ENCODE peak calls at places on chromosomes 3 and 15, in nine cellular contexts. X, B, R, V, Y, J, K, A and N are unnamed samples.

GRCh38 chr3:56370991-56371775 is 97.1 kb downstream of the ERC2 start:
- DNase-seq in X (no peak), B (no peak), R (no peak), V (no peak), Y (no peak), J (no peak), K (no peak), A (no peak), N (no peak)

GRCh38 chr3:55162031-55162784 is 234.3 kb upstream of the LRTM1 start:
- DNase-seq in X (no peak), B (no peak), R (no peak), V (no peak), Y (no peak), J (no peak), K (peak), A (peak), N (no peak)

GRCh38 chr15:77869021-77869895 is 208.3 kb downstream of the TBC1D2B start:
- DNase-seq in X (no peak), B (peak), R (no peak), V (no peak), Y (no peak), J (no peak), K (no peak), A (no peak), N (no peak)

GRCh38 chr15:43859546-43859945 is 32.7 kb downstream of the WDR76 start:
- DNase-seq in X (no peak), B (no peak), R (no peak), V (no peak), Y (no peak), J (no peak), K (no peak), A (no peak), N (no peak)

GRCh38 chr3:38957296-38957695 is 94.4 kb downstream of the SCN11A start:
- DNase-seq in X (no peak), B (no peak), R (no peak), V (no peak), Y (no peak), J (no peak), K (no peak), A (no peak), N (no peak)

GRCh38 chr15:58058729-58059128 is 6.8 kb downstream of the ALDH1A2 start:
- DNase-seq in X (no peak), B (no peak), R (no peak), V (no peak), Y (no peak), J (no peak), K (no peak), A (no peak), N (no peak)

GRCh38 chr15:45448066-45448510 is 69.7 kb upstream of the GATM start:
- DNase-seq in X (no peak), B (no peak), R (no peak), V (no peak), Y (no peak), J (no peak), K (no peak), A (peak), N (no peak)

GRCh38 chr3:148178508-148178907 is 519.2 kb upstream of the AGTR1 start:
- DNase-seq in X (no peak), B (no peak), R (no peak), V (no peak), Y (no peak), J (no peak), K (no peak), A (no peak), N (no peak)

GRCh38 chr3:168001244-168001643 is 94.5 kb downstream of the GOLIM4 start:
- DNase-seq in X (no peak), B (no peak), R (no peak), V (no peak), Y (no peak), J (no peak), K (no peak), A (no peak), N (no peak)

GRCh38 chr15:59170295-59170881 is 36.3 kb upstream of the LDHAL6B start:
- DNase-seq in X (peak), B (peak), R (no peak), V (no peak), Y (no peak), J (peak), K (peak), A (no peak), N (no peak)

GRCh38 chr3:135218304-135218703 is 423.2 kb downstream of the EPHB1 start:
- DNase-seq in X (no peak), B (no peak), R (no peak), V (no peak), Y (no peak), J (peak), K (no peak), A (no peak), N (no peak)

GRCh38 chr3:172341482-172342059 is 106.7 kb downstream of the GHSR start:
- DNase-seq in X (no peak), B (peak), R (no peak), V (no peak), Y (no peak), J (no peak), K (no peak), A (peak), N (no peak)

GRCh38 chr3:29527251-29527650 is 246.4 kb downstream of the RBMS3 start:
- DNase-seq in X (no peak), B (no peak), R (no peak), V (no peak), Y (no peak), J (no peak), K (no peak), A (no peak), N (no peak)

GRCh38 chr3:45499529-45499928 is 95.0 kb upstream of the LIMD1 start:
- DNase-seq in X (no peak), B (no peak), R (no peak), V (no peak), Y (no peak), J (no peak), K (no peak), A (peak), N (no peak)

GRCh38 chr3:52364322-52364721 is 48.2 kb downstream of the DNAH1 start:
- DNase-seq in X (no peak), B (no peak), R (no peak), V (no peak), Y (no peak), J (no peak), K (no peak), A (no peak), N (no peak)

GRCh38 chr15:70031680-70032079 is 66.0 kb downstream of the TLE3 start:
- DNase-seq in X (no peak), B (no peak), R (no peak), V (no peak), Y (no peak), J (no peak), K (no peak), A (no peak), N (no peak)

GRCh38 chr15:51793521-51793920 is 35.9 kb upstream of the TMOD3 start:
- DNase-seq in X (peak), B (no peak), R (no peak), V (no peak), Y (no peak), J (no peak), K (no peak), A (no peak), N (no peak)

GRCh38 chr3:112007641-112008040 is 8.9 kb downstream of the TAGLN3 start:
- DNase-seq in X (no peak), B (no peak), R (no peak), V (no peak), Y (no peak), J (no peak), K (peak), A (peak), N (no peak)

GRCh38 chr3:20645340-20645739 is 459.3 kb upstream of the SGO1 start:
- DNase-seq in X (no peak), B (no peak), R (no peak), V (no peak), Y (no peak), J (no peak), K (no peak), A (peak), N (no peak)

GRCh38 chr3:106030620-106030945 is 161.8 kb upstream of the CBLB start:
- DNase-seq in X (no peak), B (peak), R (no peak), V (no peak), Y (no peak), J (no peak), K (no peak), A (peak), N (no peak)

GRCh38 chr3:35936571-35936970 is 297.2 kb downstream of the ARPP21 start:
- DNase-seq in X (no peak), B (no peak), R (no peak), V (no peak), Y (no peak), J (no peak), K (no peak), A (peak), N (no peak)

GRCh38 chr15:71137138-71137518 is 21.9 kb downstream of the THSD4 start:
- DNase-seq in X (no peak), B (no peak), R (no peak), V (no peak), Y (no peak), J (no peak), K (no peak), A (no peak), N (no peak)

GRCh38 chr3:45227131-45227819 is 1.2 kb upstream of the TMEM158 start:
- DNase-seq in X (no peak), B (no peak), R (no peak), V (no peak), Y (no peak), J (no peak), K (no peak), A (no peak), N (no peak)

GRCh38 chr3:14110699-14111098 is 14.0 kb downstream of the CHCHD4 start:
- DNase-seq in X (no peak), B (no peak), R (no peak), V (no peak), Y (no peak), J (no peak), K (no peak), A (no peak), N (no peak)

GRCh38 chr3:99659032-99659431 is 20.6 kb downstream of the COL8A1 start:
- DNase-seq in X (no peak), B (peak), R (no peak), V (no peak), Y (no peak), J (no peak), K (peak), A (peak), N (no peak)

GRCh38 chr15:80464952-80465645 is 60.9 kb downstream of the ARNT2 start:
- DNase-seq in X (no peak), B (no peak), R (no peak), V (no peak), Y (no peak), J (no peak), K (no peak), A (peak), N (no peak)

GRCh38 chr3:71681224-71681668 is 44.0 kb downstream of the EIF4E3 start:
- DNase-seq in X (peak), B (peak), R (no peak), V (peak), Y (peak), J (peak), K (peak), A (peak), N (no peak)

GRCh38 chr15:101201411-101202174 is 50.3 kb downstream of the CHSY1 start:
- DNase-seq in X (peak), B (peak), R (no peak), V (no peak), Y (peak), J (peak), K (peak), A (peak), N (no peak)

GRCh38 chr15:96340611-96341464 is 10.3 kb downstream of the NR2F2 start:
- DNase-seq in X (no peak), B (no peak), R (no peak), V (no peak), Y (peak), J (peak), K (no peak), A (peak), N (no peak)

GRCh38 chr3:42961633-42962032 is 17.5 kb upstream of the GASK1A start:
- DNase-seq in X (no peak), B (peak), R (no peak), V (no peak), Y (peak), J (peak), K (no peak), A (peak), N (no peak)

GRCh38 chr3:136181741-136182140 is 14.4 kb downstream of the MSL2 start:
- DNase-seq in X (no peak), B (no peak), R (no peak), V (no peak), Y (no peak), J (no peak), K (no peak), A (no peak), N (no peak)

GRCh38 chr15:92166029-92166428 is 227.7 kb upstream of the ST8SIA2 start:
- DNase-seq in X (no peak), B (no peak), R (no peak), V (no peak), Y (no peak), J (peak), K (no peak), A (no peak), N (no peak)

GRCh38 chr3:57331078-57331477 is 38.6 kb upstream of the ASB14 start:
- DNase-seq in X (no peak), B (no peak), R (no peak), V (no peak), Y (no peak), J (no peak), K (no peak), A (no peak), N (no peak)

GRCh38 chr15:58842713-58843396 is 71.8 kb downstream of the MINDY2 start:
- DNase-seq in X (no peak), B (no peak), R (no peak), V (no peak), Y (no peak), J (no peak), K (no peak), A (no peak), N (no peak)

GRCh38 chr15:91861223-91861622 is 7.7 kb downstream of the SLCO3A1 start:
- DNase-seq in X (no peak), B (no peak), R (no peak), V (no peak), Y (no peak), J (no peak), K (no peak), A (no peak), N (no peak)

GRCh38 chr15:39579487-39580116 is 1.3 kb upstream of the THBS1 start:
- DNase-seq in X (peak), B (peak), R (no peak), V (peak), Y (peak), J (peak), K (no peak), A (peak), N (no peak)

GRCh38 chr15:39581501-39582285 is 814 bp downstream of the THBS1 start:
- DNase-seq in X (peak), B (peak), R (no peak), V (peak), Y (peak), J (peak), K (peak), A (peak), N (no peak)

GRCh38 chr15:39580117-39580629 is 706 bp upstream of the THBS1 start:
- DNase-seq in X (peak), B (peak), R (peak), V (peak), Y (peak), J (peak), K (peak), A (peak), N (peak)

GRCh38 chr15:39582286-39582976 is 1.6 kb downstream of the THBS1 start:
- DNase-seq in X (peak), B (no peak), R (no peak), V (no peak), Y (no peak), J (no peak), K (peak), A (peak), N (no peak)

GRCh38 chr15:39580630-39581500 is at the start of gene THBS1:
- DNase-seq in X (peak), B (peak), R (peak), V (peak), Y (peak), J (peak), K (peak), A (peak), N (no peak)
- TF ChIP-seq CTCF in X (no peak), B (no peak), R (no peak), V (peak), Y (no peak), J (no peak), K (peak), A (no peak), N (no peak)

DNA sequence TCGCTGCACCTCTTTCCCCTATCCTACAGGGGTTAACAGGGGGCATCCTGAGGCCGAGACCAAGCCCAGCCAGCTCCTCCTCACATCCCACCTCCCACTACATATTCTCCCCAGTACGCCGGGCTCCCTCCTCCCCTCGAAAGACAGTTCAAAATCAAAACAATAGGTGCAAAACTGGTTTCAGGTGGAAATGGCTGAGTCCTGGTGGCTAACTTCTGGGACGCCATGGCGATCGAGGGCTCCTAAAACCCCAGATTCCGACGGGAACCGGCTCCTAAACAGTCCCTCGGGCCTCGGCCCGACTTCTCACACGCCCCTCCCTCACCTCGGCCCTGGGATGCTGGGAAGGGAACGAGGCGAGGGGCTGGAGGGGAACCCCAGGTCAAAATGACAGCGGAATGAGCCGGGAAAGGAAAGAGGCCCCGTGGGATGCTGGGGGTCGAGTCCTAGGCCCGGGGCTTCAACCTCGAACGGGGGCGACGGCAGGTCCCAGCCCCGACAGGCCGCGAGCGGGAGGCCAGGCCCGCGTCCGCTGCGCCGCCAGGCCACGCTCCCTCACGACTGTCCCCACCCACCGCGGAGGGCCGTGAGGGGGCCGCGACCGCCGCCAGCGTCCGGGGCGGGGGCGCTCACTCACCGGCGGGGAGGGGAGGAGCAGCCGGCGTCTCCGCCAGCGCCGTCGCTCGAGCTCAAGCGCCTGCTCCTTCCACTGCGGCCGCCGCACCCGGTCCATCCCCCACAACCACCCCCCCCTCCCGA is 475 bp downstream of the TMCC1 start:
- DNase-seq in X (peak), B (peak), R (no peak), V (peak), Y (peak), J (peak), K (no peak), A (no peak), N (no peak)
- TF ChIP-seq CTCF in X (no peak), B (no peak), R (no peak), V (no peak), Y (no peak), J (no peak), K (no peak), A (no peak), N (no peak)

GRCh38 chr3:184658223-184658860 is 53.5 kb downstream of the MAGEF1 start:
- DNase-seq in X (peak), B (no peak), R (no peak), V (no peak), Y (no peak), J (no peak), K (no peak), A (no peak), N (no peak)
- TF ChIP-seq CTCF in X (no peak), B (no peak), R (no peak), V (no peak), Y (no peak), J (no peak), K (no peak), A (no peak), N (no peak)

GRCh38 chr3:65425880-65426279 is 612.8 kb downstream of the MAGI1 start:
- DNase-seq in X (no peak), B (peak), R (no peak), V (no peak), Y (no peak), J (no peak), K (no peak), A (peak), N (no peak)
- TF ChIP-seq CTCF in X (no peak), B (no peak), R (no peak), V (peak), Y (peak), J (peak), K (peak), A (peak), N (peak)